ENCODE peak calls at places on chromosomes 12 and 14, in eight cellular contexts. D, J, M, Q, C, T, F and O are unnamed samples.

GRCh38 chr14:48814562-48814961 is 771.6 kb downstream of the RPS29 start:
- DNase-seq in D (no peak), J (no peak), M (no peak), Q (no peak), C (no peak), T (no peak), F (no peak), O (no peak)

GRCh38 chr12:48771588-48772112 is 17.2 kb downstream of the ADCY6 start:
- DNase-seq in D (no peak), J (no peak), M (no peak), Q (no peak), C (no peak), T (no peak), F (no peak), O (no peak)

GRCh38 chr12:95922231-95922630 is 20.2 kb downstream of the CCDC38 start:
- DNase-seq in D (no peak), J (no peak), M (peak), Q (peak), C (no peak), T (no peak), F (no peak), O (no peak)

GRCh38 chr14:33477752-33478151 is 473.1 kb downstream of the EGLN3 start:
- DNase-seq in D (no peak), J (no peak), M (peak), Q (peak), C (no peak), T (no peak), F (no peak), O (no peak)

GRCh38 chr12:121543786-121544185 is 37.0 kb downstream of the KDM2B start:
- DNase-seq in D (no peak), J (no peak), M (no peak), Q (no peak), C (no peak), T (no peak), F (no peak), O (no peak)

GRCh38 chr12:120142231-120142877 is 25.8 kb upstream of the RAB35 start:
- DNase-seq in D (no peak), J (no peak), M (no peak), Q (no peak), C (no peak), T (no peak), F (no peak), O (peak)

GRCh38 chr14:104845834-104846441 is 19.1 kb upstream of the CEP170B start:
- DNase-seq in D (no peak), J (no peak), M (no peak), Q (no peak), C (no peak), T (no peak), F (peak), O (no peak)

GRCh38 chr12:79848321-79848720 is 86.6 kb downstream of the PPP1R12A start:
- DNase-seq in D (no peak), J (no peak), M (no peak), Q (peak), C (no peak), T (no peak), F (no peak), O (no peak)

GRCh38 chr12:71947645-71948105 is 9.0 kb downstream of the TPH2 start:
- DNase-seq in D (no peak), J (no peak), M (peak), Q (peak), C (no peak), T (no peak), F (no peak), O (peak)

GRCh38 chr12:103833095-103833777 is 7.8 kb downstream of the NT5DC3 start:
- DNase-seq in D (no peak), J (no peak), M (no peak), Q (peak), C (no peak), T (no peak), F (no peak), O (no peak)

GRCh38 chr14:99412122-99413061 is 68.3 kb downstream of the SETD3 start:
- DNase-seq in D (no peak), J (no peak), M (peak), Q (peak), C (no peak), T (no peak), F (no peak), O (peak)

GRCh38 chr12:26274441-26275312 is 79.3 kb downstream of the SSPN start:
- DNase-seq in D (peak), J (peak), M (peak), Q (peak), C (peak), T (peak), F (peak), O (peak)

GRCh38 chr14:33534636-33535035 is 416.2 kb downstream of the EGLN3 start:
- DNase-seq in D (no peak), J (no peak), M (peak), Q (no peak), C (no peak), T (no peak), F (no peak), O (no peak)

GRCh38 chr14:50062438-50063039 is 53.8 kb downstream of the VCPKMT start:
- DNase-seq in D (peak), J (peak), M (peak), Q (peak), C (peak), T (peak), F (peak), O (peak)

GRCh38 chr12:44716681-44717080 is 159.4 kb downstream of the NELL2 start:
- DNase-seq in D (no peak), J (no peak), M (no peak), Q (no peak), C (no peak), T (no peak), F (no peak), O (no peak)

GRCh38 chr14:92058006-92058917 is 18.4 kb upstream of the TRIP11 start:
- DNase-seq in D (no peak), J (no peak), M (no peak), Q (no peak), C (no peak), T (no peak), F (no peak), O (no peak)

GRCh38 chr14:85250369-85250768 is 279.6 kb upstream of the FLRT2 start:
- DNase-seq in D (no peak), J (no peak), M (no peak), Q (no peak), C (no peak), T (no peak), F (no peak), O (no peak)

GRCh38 chr12:114684098-114684869 is at the start of gene TBX3:
- DNase-seq in D (no peak), J (peak), M (peak), Q (peak), C (peak), T (peak), F (no peak), O (peak)

GRCh38 chr14:102523200-102524025 is 13.8 kb upstream of the ANKRD9 start:
- DNase-seq in D (no peak), J (no peak), M (no peak), Q (no peak), C (no peak), T (no peak), F (no peak), O (no peak)

GRCh38 chr14:52355016-52355430 is 40.9 kb downstream of the PTGER2 start:
- DNase-seq in D (no peak), J (no peak), M (peak), Q (peak), C (no peak), T (no peak), F (no peak), O (no peak)

GRCh38 chr12:69880566-69880965 is 55.5 kb downstream of the MYRFL start:
- DNase-seq in D (no peak), J (no peak), M (peak), Q (no peak), C (peak), T (no peak), F (no peak), O (no peak)

GRCh38 chr12:132286912-132287311 is 42.5 kb downstream of the GALNT9 start:
- DNase-seq in D (no peak), J (peak), M (no peak), Q (no peak), C (peak), T (no peak), F (no peak), O (peak)

GRCh38 chr12:72075401-72075800 is 136.8 kb downstream of the TPH2 start:
- DNase-seq in D (no peak), J (no peak), M (no peak), Q (no peak), C (no peak), T (no peak), F (no peak), O (no peak)

GRCh38 chr12:110966081-110966760 is 45.8 kb upstream of the MYL2 start:
- DNase-seq in D (no peak), J (no peak), M (no peak), Q (peak), C (no peak), T (no peak), F (no peak), O (no peak)

GRCh38 chr12:119444462-119445044 is 110.0 kb downstream of the CCDC60 start:
- DNase-seq in D (peak), J (peak), M (peak), Q (peak), C (peak), T (peak), F (peak), O (peak)

GRCh38 chr14:101408077-101408831 is 153.0 kb upstream of the DIO3 start:
- DNase-seq in D (no peak), J (no peak), M (peak), Q (peak), C (no peak), T (no peak), F (no peak), O (no peak)

GRCh38 chr12:107818984-107819383 is 44.5 kb downstream of the ASCL4 start:
- DNase-seq in D (no peak), J (no peak), M (peak), Q (no peak), C (no peak), T (no peak), F (no peak), O (no peak)

GRCh38 chr14:74619672-74620131 is 7.7 kb upstream of the LTBP2 start:
- DNase-seq in D (no peak), J (peak), M (peak), Q (peak), C (no peak), T (no peak), F (no peak), O (peak)

GRCh38 chr14:53925201-53925766 is 31.3 kb downstream of the BMP4 start:
- DNase-seq in D (no peak), J (no peak), M (no peak), Q (peak), C (no peak), T (no peak), F (no peak), O (no peak)

GRCh38 chr14:32588448-32589320 is 259.6 kb downstream of the AKAP6 start:
- DNase-seq in D (peak), J (no peak), M (peak), Q (peak), C (peak), T (peak), F (peak), O (peak)

GRCh38 chr14:86790408-86791364 is 1202.3 kb downstream of the GALC start:
- DNase-seq in D (no peak), J (no peak), M (no peak), Q (no peak), C (no peak), T (no peak), F (no peak), O (no peak)

GRCh38 chr14:66624319-66624937 is 116.5 kb downstream of the GPHN start:
- DNase-seq in D (peak), J (peak), M (peak), Q (peak), C (peak), T (peak), F (peak), O (peak)

DNA sequence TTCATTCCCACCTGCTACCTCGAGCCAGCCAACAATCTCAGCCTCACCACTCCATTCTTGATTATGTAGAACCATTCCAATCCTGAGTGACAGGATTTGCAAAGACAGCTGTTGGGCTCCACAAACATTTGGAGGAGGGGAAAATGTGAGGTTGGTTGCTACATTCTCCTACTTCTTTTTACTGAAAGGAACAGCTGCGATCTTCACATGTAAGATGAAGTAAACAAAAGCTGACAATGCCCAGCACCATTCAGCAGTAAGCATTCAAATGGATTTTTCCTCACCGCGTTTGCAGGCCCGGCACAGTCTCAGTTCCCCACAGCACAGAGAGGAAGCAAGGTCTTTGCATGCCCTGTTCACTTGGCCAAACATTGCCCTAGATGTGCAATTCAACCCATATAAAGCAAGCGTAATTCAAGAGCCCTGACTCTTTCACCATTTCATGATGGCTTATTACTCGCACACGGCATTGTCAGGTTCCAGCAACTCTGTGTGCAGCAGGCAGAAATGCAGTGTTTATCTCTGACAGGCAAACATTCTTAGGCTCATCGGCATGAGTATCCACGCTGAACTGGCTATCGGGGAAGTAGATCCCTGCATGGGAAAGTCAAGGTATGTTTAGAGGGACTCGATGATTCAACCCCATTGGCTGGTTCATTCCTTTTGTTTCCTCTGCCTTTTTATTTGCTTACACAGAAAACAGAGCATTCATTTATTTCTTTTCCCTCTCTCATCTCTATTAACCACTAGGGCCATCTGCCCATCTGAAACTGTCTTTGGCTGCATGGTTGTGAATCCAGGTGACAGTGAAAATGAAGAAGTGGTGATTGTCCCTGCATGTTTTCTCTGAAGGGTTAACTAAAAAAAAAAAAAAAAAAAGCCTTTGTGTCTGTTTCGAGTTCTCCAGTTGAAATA is 236.1 kb upstream of the PLEKHG7 start:
- DNase-seq in D (peak), J (no peak), M (peak), Q (no peak), C (no peak), T (no peak), F (no peak), O (no peak)
- TF ChIP-seq CTCF in D (no peak), J (no peak), M (no peak), Q (no peak), C (no peak), T (no peak), F (no peak), O (no peak)

GRCh38 chr12:100484891-100485511 is 11.3 kb downstream of the NR1H4 start:
- DNase-seq in D (no peak), J (no peak), M (no peak), Q (no peak), C (no peak), T (no peak), F (no peak), O (no peak)
- TF ChIP-seq CTCF in D (no peak), J (no peak), M (no peak), Q (no peak), C (no peak), T (no peak), F (no peak), O (no peak)

GRCh38 chr12:58249610-58250009 is 308.2 kb downstream of the ATP23 start:
- DNase-seq in D (no peak), J (no peak), M (peak), Q (peak), C (no peak), T (no peak), F (no peak), O (no peak)

GRCh38 chr12:58242803-58243628 is 301.6 kb downstream of the ATP23 start:
- DNase-seq in D (no peak), J (no peak), M (peak), Q (no peak), C (no peak), T (no peak), F (no peak), O (no peak)

GRCh38 chr12:58252914-58253313 is 311.5 kb downstream of the ATP23 start:
- DNase-seq in D (no peak), J (no peak), M (no peak), Q (no peak), C (no peak), T (no peak), F (no peak), O (no peak)

GRCh38 chr12:58248599-58248998 is 307.2 kb downstream of the ATP23 start:
- DNase-seq in D (no peak), J (no peak), M (no peak), Q (no peak), C (no peak), T (no peak), F (no peak), O (no peak)

DNA sequence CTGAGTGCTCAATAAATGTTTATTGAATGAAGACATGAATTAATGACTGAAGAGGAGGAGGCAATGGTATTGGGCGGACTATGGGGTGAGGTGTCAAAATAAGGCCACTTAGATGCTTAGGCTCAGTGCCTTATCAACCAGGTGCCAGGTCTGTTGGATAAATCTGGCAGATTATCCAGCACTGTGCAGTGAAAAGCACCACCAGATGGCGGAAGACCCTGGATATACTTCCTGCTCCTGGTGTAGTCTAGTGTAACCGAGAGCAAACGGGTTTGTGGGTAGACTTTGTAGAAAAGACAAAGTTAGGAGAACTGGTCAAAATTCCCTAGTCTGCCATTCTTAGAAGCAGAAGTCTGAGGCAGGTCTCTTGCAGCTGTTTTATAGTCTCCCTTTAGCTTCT is 306.3 kb downstream of the ATP23 start:
- DNase-seq in D (no peak), J (no peak), M (no peak), Q (no peak), C (peak), T (no peak), F (no peak), O (no peak)
- TF ChIP-seq CTCF in D (no peak), J (peak), M (no peak), Q (no peak), C (no peak), T (no peak), F (no peak), O (no peak)

DNA sequence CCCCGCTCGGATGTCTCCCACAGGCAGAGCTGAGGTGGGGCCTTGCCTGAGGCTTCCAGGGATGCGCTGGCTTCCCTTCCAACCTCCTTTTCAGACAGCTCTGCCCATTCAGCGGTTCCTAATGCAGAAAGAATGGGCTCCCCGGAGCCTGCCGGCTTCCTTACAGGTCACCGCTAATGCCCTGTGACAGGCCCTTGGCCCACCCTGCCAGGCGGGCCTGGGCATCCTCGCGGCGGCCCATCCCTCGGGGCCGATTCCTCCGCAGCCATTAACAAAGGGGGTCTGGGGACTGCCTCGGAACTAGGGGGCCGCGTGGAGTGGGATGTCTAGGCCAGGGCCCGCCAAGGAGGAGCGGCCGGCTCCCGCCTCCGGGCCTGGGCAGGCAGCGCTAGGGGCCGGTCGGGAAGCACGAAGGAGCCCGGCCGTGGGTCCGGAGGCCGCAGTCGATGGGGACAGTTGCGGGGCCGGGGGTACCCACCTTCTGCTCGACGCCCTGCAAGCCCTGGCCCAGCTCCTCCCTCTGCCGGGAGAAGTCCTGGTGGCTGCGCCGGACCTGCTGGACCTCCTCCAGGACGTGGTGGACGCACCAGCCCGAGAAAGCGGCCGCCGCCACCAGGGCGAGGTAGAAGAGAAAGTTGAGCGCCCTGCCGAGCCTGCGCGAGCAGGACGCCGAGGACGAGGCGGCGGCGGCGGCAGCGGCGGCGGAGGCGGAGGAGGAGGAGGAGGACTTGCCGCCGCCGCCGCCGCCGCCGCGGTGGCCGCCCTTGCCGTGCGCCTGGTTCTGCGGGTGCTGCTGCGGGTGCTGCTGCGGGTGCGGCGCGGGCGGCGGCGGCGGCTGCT is 709 bp downstream of the CKAP4 start:
- DNase-seq in D (peak), J (peak), M (no peak), Q (peak), C (no peak), T (peak), F (peak), O (peak)
- TF ChIP-seq CTCF in D (no peak), J (no peak), M (no peak), Q (peak), C (no peak), T (no peak), F (no peak), O (no peak)